ENCODE peak calls at places on chromosomes 13 and 19, in ten cellular contexts. G is naive thymus-derived CD4-positive, alpha-beta T cell; R is NCI-H510A treated with DMSO at 0.1 percent for 48 hours; X is hypothalamus; P is mucosa of descending colon; V is putamen; L is upper lobe of right lung; T is ELR; S is Right ventricle myocardium superior; N is Calu3. U is an unnamed sample.

GRCh38 chr19:2983351-2984195 is 6.2 kb downstream of the TLE6 start:
- DNase-seq in G (no peak), R (peak), X (peak), P (no peak), V (no peak), L (peak), T (no peak), S (peak), N (peak), U (peak)

GRCh38 chr19:763869-764268 is 13.0 kb downstream of the MISP start:
- DNase-seq in G (no peak), R (no peak), X (no peak), P (no peak), V (no peak), L (no peak), T (no peak), S (no peak), N (no peak), U (no peak)

GRCh38 chr13:48542581-48543341 is 9.9 kb upstream of the RCBTB2 start:
- DNase-seq in G (no peak), R (no peak), X (no peak), P (peak), V (peak), L (peak), T (peak), S (peak), N (peak), U (peak)

GRCh38 chr13:108922108-108922507 is 292.7 kb downstream of the MYO16 start:
- DNase-seq in G (no peak), R (no peak), X (no peak), P (no peak), V (no peak), L (no peak), T (no peak), S (no peak), N (no peak), U (no peak)

GRCh38 chr13:20124303-20124702 is 36.5 kb downstream of the GJA3 start:
- DNase-seq in G (no peak), R (no peak), X (no peak), P (no peak), V (no peak), L (no peak), T (peak), S (no peak), N (no peak), U (no peak)

GRCh38 chr19:13132471-13133166 is 14.6 kb downstream of the NACC1 start:
- DNase-seq in G (no peak), R (no peak), X (no peak), P (no peak), V (no peak), L (no peak), T (peak), S (no peak), N (no peak), U (no peak)

GRCh38 chr19:34867631-34868030 is 59.1 kb upstream of the ZNF30 start:
- DNase-seq in G (no peak), R (no peak), X (no peak), P (no peak), V (no peak), L (no peak), T (no peak), S (no peak), N (no peak), U (no peak)

GRCh38 chr13:84574851-84575250 is 692.6 kb upstream of the SLITRK1 start:
- DNase-seq in G (no peak), R (peak), X (no peak), P (no peak), V (no peak), L (no peak), T (peak), S (no peak), N (no peak), U (no peak)

GRCh38 chr19:17234911-17235617 is 9.0 kb downstream of the OCEL1 start:
- DNase-seq in G (peak), R (peak), X (no peak), P (peak), V (no peak), L (no peak), T (peak), S (peak), N (peak), U (no peak)

GRCh38 chr19:15108845-15109767 is 1.9 kb downstream of the SYDE1 start:
- DNase-seq in G (no peak), R (no peak), X (no peak), P (no peak), V (no peak), L (no peak), T (no peak), S (no peak), N (no peak), U (no peak)

GRCh38 chr19:42113641-42114348 is 18.5 kb downstream of the POU2F2 start:
- DNase-seq in G (no peak), R (peak), X (no peak), P (no peak), V (no peak), L (no peak), T (peak), S (no peak), N (peak), U (no peak)

GRCh38 chr19:3670258-3670795 is 29.9 kb downstream of the PIP5K1C start:
- DNase-seq in G (no peak), R (no peak), X (no peak), P (peak), V (no peak), L (no peak), T (peak), S (peak), N (no peak), U (no peak)

GRCh38 chr19:10518444-10519361 is 1.5 kb upstream of the S1PR5 start:
- DNase-seq in G (no peak), R (no peak), X (no peak), P (no peak), V (no peak), L (no peak), T (no peak), S (no peak), N (no peak), U (peak)

GRCh38 chr13:107370036-107370785 is 802.3 kb upstream of the ARGLU1 start:
- DNase-seq in G (no peak), R (no peak), X (no peak), P (no peak), V (no peak), L (no peak), T (peak), S (no peak), N (no peak), U (no peak)

GRCh38 chr19:3189702-3190469 is 4.2 kb downstream of the NCLN start:
- DNase-seq in G (peak), R (no peak), X (no peak), P (peak), V (no peak), L (no peak), T (no peak), S (no peak), N (no peak), U (no peak)

GRCh38 chr13:101433895-101434294 is 17.6 kb upstream of the NALCN start:
- DNase-seq in G (no peak), R (no peak), X (no peak), P (no peak), V (no peak), L (no peak), T (peak), S (no peak), N (no peak), U (no peak)

GRCh38 chr19:1156305-1156801 is 17.7 kb downstream of the SBNO2 start:
- DNase-seq in G (no peak), R (no peak), X (no peak), P (no peak), V (no peak), L (peak), T (no peak), S (no peak), N (no peak), U (no peak)

GRCh38 chr13:109381546-109382180 is 404.7 kb downstream of the IRS2 start:
- DNase-seq in G (no peak), R (no peak), X (no peak), P (no peak), V (no peak), L (no peak), T (peak), S (no peak), N (no peak), U (no peak)

GRCh38 chr19:1243768-1244692 is 2.5 kb downstream of the ATP5F1D start:
- DNase-seq in G (peak), R (peak), X (peak), P (peak), V (peak), L (peak), T (peak), S (peak), N (peak), U (peak)

GRCh38 chr13:106756446-106756845 is 188.5 kb upstream of the ARGLU1 start:
- DNase-seq in G (no peak), R (no peak), X (no peak), P (no peak), V (no peak), L (no peak), T (no peak), S (no peak), N (no peak), U (no peak)

GRCh38 chr19:6459356-6460098 is at the start of gene SLC25A23:
- DNase-seq in G (peak), R (peak), X (peak), P (peak), V (peak), L (peak), T (peak), S (peak), N (peak), U (peak)

GRCh38 chr13:105952233-105952767 is 583.2 kb downstream of the EFNB2 start:
- DNase-seq in G (no peak), R (no peak), X (no peak), P (no peak), V (no peak), L (no peak), T (no peak), S (no peak), N (no peak), U (no peak)

GRCh38 chr19:3224346-3225325 is at the start of gene CELF5:
- DNase-seq in G (peak), R (peak), X (no peak), P (peak), V (peak), L (peak), T (peak), S (peak), N (peak), U (peak)

GRCh38 chr19:5711025-5711424 is 8.9 kb downstream of the LONP1 start:
- DNase-seq in G (no peak), R (no peak), X (no peak), P (no peak), V (no peak), L (no peak), T (no peak), S (no peak), N (no peak), U (no peak)

GRCh38 chr13:111289251-111289650 is 31.2 kb upstream of the TEX29 start:
- DNase-seq in G (no peak), R (no peak), X (no peak), P (no peak), V (no peak), L (no peak), T (no peak), S (no peak), N (no peak), U (no peak)

GRCh38 chr13:103351035-103351828 is 285.0 kb upstream of the SLC10A2 start:
- DNase-seq in G (no peak), R (no peak), X (no peak), P (no peak), V (no peak), L (no peak), T (peak), S (peak), N (no peak), U (no peak)

GRCh38 chr13:28528848-28529247 is 33.9 kb upstream of the FLT1 start:
- DNase-seq in G (no peak), R (no peak), X (no peak), P (peak), V (no peak), L (no peak), T (peak), S (no peak), N (no peak), U (no peak)

GRCh38 chr13:26867451-26868067 is 107.0 kb upstream of the GPR12 start:
- DNase-seq in G (no peak), R (no peak), X (no peak), P (peak), V (no peak), L (no peak), T (peak), S (no peak), N (peak), U (no peak)

GRCh38 chr19:15469513-15470297 is 5.4 kb upstream of the RASAL3 start:
- DNase-seq in G (peak), R (no peak), X (no peak), P (no peak), V (no peak), L (peak), T (no peak), S (no peak), N (no peak), U (no peak)

GRCh38 chr19:2034729-2035589 is 16.1 kb downstream of the MKNK2 start:
- DNase-seq in G (peak), R (no peak), X (no peak), P (peak), V (no peak), L (peak), T (peak), S (peak), N (no peak), U (no peak)

GRCh38 chr13:41546372-41547252 is 89.3 kb downstream of the RGCC start:
- DNase-seq in G (no peak), R (no peak), X (no peak), P (no peak), V (peak), L (no peak), T (peak), S (no peak), N (no peak), U (no peak)

GRCh38 chr13:80527400-80527799 is 186.5 kb upstream of the SPRY2 start:
- DNase-seq in G (no peak), R (no peak), X (no peak), P (no peak), V (no peak), L (no peak), T (no peak), S (no peak), N (no peak), U (no peak)

GRCh38 chr13:50375792-50376191 is 360.5 kb downstream of the KCNRG start:
- DNase-seq in G (no peak), R (no peak), X (no peak), P (no peak), V (no peak), L (no peak), T (peak), S (no peak), N (no peak), U (no peak)

GRCh38 chr13:76038920-76039716 is 403.0 kb downstream of the LMO7 start:
- DNase-seq in G (no peak), R (no peak), X (no peak), P (no peak), V (no peak), L (peak), T (no peak), S (no peak), N (peak), U (no peak)